ENCODE peak calls at places on chromosomes 3 and 15, in four cellular contexts. N is K562, O is HCT116, C is keratinocyte. V is an unnamed sample.

GRCh38 chr3:65871305-65872141 is 167.2 kb downstream of the MAGI1 start:
- DNase-seq in N (no peak), O (no peak), C (no peak), V (no peak)

GRCh38 chr3:59573911-59574310 is 524.1 kb upstream of the CFAP20DC start:
- DNase-seq in N (no peak), O (no peak), C (no peak), V (no peak)

GRCh38 chr15:82305621-82306048 is 43.0 kb downstream of the SAXO2 start:
- DNase-seq in O (no peak), C (no peak), N (no peak), V (no peak)

GRCh38 chr3:28699283-28699682 is 350.7 kb upstream of the AZI2 start:
- DNase-seq in N (no peak), C (no peak), O (no peak), V (no peak)

GRCh38 chr15:66269326-66270090 is 16.0 kb upstream of the MEGF11 start:
- DNase-seq in C (no peak), O (peak), N (peak), V (peak)

GRCh38 chr15:58513008-58513407 is 81.2 kb downstream of the LIPC start:
- DNase-seq in C (no peak), O (no peak), N (no peak), V (no peak)

GRCh38 chr3:21835266-21835665 is 84.3 kb upstream of the ZNF385D start:
- DNase-seq in C (no peak), O (no peak), N (no peak), V (no peak)

GRCh38 chr3:24496529-24497482 is 2.2 kb upstream of the THRB start:
- DNase-seq in N (peak), C (no peak), O (peak), V (peak)

GRCh38 chr15:64766041-64766440 is 9.3 kb downstream of the RBPMS2 start:
- DNase-seq in C (no peak), O (no peak), N (no peak), V (no peak)

GRCh38 chr15:64763462-64763861 is 11.9 kb downstream of the RBPMS2 start:
- DNase-seq in C (no peak), O (no peak), N (no peak), V (no peak)

GRCh38 chr15:64770626-64771025 is 4.8 kb downstream of the RBPMS2 start:
- DNase-seq in C (no peak), O (no peak), N (no peak), V (no peak)

GRCh38 chr15:64763874-64764273 is 11.5 kb downstream of the RBPMS2 start:
- DNase-seq in N (no peak), C (no peak), O (no peak), V (no peak)

GRCh38 chr15:64767203-64767602 is 8.2 kb downstream of the RBPMS2 start:
- DNase-seq in N (no peak), O (no peak), C (no peak), V (no peak)
- H2AFZ ChIP-seq in N (peak), O (no peak), C (no peak), V (no peak)

DNA sequence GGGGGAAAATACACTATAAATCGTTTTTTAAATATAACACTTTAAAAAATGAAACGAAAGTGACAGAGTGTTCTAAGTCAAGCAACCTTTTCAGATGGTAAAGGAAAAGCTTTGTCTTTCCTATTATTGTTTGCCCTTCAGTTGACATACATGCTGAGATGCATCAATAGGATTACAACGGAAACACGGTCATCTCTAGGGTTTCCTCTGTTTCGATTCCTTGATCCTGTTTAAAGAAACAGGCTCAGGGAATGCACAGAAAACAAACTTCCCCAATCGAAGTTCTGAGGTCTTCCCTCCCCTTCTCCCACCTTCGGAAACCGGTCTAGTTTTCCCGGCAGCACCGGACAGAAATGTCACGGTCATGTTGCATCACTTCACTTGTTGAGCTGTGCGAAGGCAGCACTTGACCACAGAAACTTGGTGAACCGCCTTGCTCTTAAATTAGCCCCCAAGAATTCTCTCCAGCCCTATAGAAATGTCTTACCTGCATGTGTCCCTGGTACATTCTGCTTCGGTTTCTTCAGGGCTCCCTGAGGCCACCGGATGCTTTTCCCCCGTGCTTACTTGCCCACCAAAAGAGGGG is 552 bp downstream of the PEX5L start:
- DNase-seq in C (no peak), N (no peak), O (no peak), V (no peak)
- H2AFZ ChIP-seq in C (no peak), N (no peak), O (no peak), V (no peak)

GRCh38 chr15:74809951-74810350 is 2.7 kb upstream of the LMAN1L start:
- DNase-seq in C (no peak), N (no peak), O (no peak), V (no peak)
- H2AFZ ChIP-seq in C (no peak), N (no peak), O (no peak), V (no peak)

GRCh38 chr3:126523745-126524428 is at the start of gene CHST13:
- DNase-seq in C (no peak), O (no peak), N (peak), V (no peak)
- H2AFZ ChIP-seq in C (no peak), O (no peak), N (peak), V (no peak)

V was measured in Karpas-422.